ENCODE peak calls at places on chromosomes 7 and 10, in eight cellular contexts. X is ovary, U is sigmoid colon, L is gastrocnemius medialis, T is fibroblast of lung, I is spleen, C is A549, D is Peyer's patch. H is an unnamed sample. For H3K4me1, the result is how much of the 10 kb centered on the place peaks cover.

GRCh38 chr7:100568176-100568935 is 5.3 kb downstream of the SAP25 start:
- DNase-seq in X (no peak), U (no peak), L (no peak), T (no peak), I (peak), C (no peak), D (no peak), H (no peak)

GRCh38 chr7:55024776-55025175 is 6.0 kb downstream of the EGFR start:
- DNase-seq in X (no peak), U (no peak), L (no peak), T (peak), I (no peak), C (no peak), D (no peak), H (no peak)

GRCh38 chr7:42432644-42433043 is 195.6 kb upstream of the GLI3 start:
- DNase-seq in X (no peak), U (no peak), L (no peak), T (no peak), I (no peak), C (no peak), D (no peak), H (no peak)

GRCh38 chr10:58994226-58995057 is 182.0 kb upstream of the PHYHIPL start:
- DNase-seq in X (no peak), U (no peak), L (no peak), T (peak), I (no peak), C (peak), D (no peak), H (no peak)

GRCh38 chr7:157493017-157493416 is 156.2 kb downstream of the DNAJB6 start:
- DNase-seq in X (no peak), U (peak), L (no peak), T (no peak), I (no peak), C (no peak), D (no peak), H (no peak)

GRCh38 chr7:105768117-105768516 is 108.3 kb downstream of the ATXN7L1 start:
- DNase-seq in X (no peak), U (no peak), L (no peak), T (no peak), I (no peak), C (no peak), D (no peak), H (no peak)

GRCh38 chr7:156034397-156034796 is 222.1 kb upstream of the SHH start:
- DNase-seq in X (no peak), U (no peak), L (no peak), T (no peak), I (no peak), C (no peak), D (no peak), H (no peak)

GRCh38 chr7:105796365-105796764 is 80.0 kb downstream of the ATXN7L1 start:
- DNase-seq in X (no peak), U (no peak), L (no peak), T (peak), I (no peak), C (no peak), D (no peak), H (no peak)

GRCh38 chr7:43112941-43113621 is 634 bp downstream of the HECW1 start:
- DNase-seq in X (peak), U (peak), L (no peak), T (peak), I (no peak), C (peak), D (no peak), H (no peak)

GRCh38 chr7:84981038-84981601 is 205.7 kb downstream of the SEMA3D start:
- DNase-seq in X (no peak), U (no peak), L (no peak), T (no peak), I (no peak), C (no peak), D (no peak), H (no peak)

GRCh38 chr10:24278519-24278889 is 69.6 kb downstream of the KIAA1217 start:
- DNase-seq in X (no peak), U (no peak), L (no peak), T (no peak), I (no peak), C (no peak), D (no peak), H (no peak)

GRCh38 chr10:70461397-70462348 is 16.9 kb upstream of the PALD1 start:
- DNase-seq in X (peak), U (peak), L (peak), T (peak), I (no peak), C (peak), D (peak), H (no peak)

GRCh38 chr7:142432386-142432785 is 174.5 kb upstream of the PRSS58 start:
- DNase-seq in X (no peak), U (no peak), L (no peak), T (no peak), I (no peak), C (no peak), D (no peak), H (no peak)

GRCh38 chr10:74813371-74813770 is 13.0 kb upstream of the KAT6B start:
- DNase-seq in X (no peak), U (no peak), L (no peak), T (no peak), I (no peak), C (no peak), D (no peak), H (no peak)

GRCh38 chr7:15686209-15686956 is at the start of gene MEOX2:
- DNase-seq in X (peak), U (peak), L (peak), T (peak), I (no peak), C (peak), D (no peak), H (no peak)

GRCh38 chr10:113585949-113586348 is 33.1 kb downstream of the HABP2 start:
- DNase-seq in X (no peak), U (no peak), L (no peak), T (no peak), I (no peak), C (no peak), D (no peak), H (no peak)

GRCh38 chr7:159009951-159010350 is 134.7 kb downstream of the VIPR2 start:
- DNase-seq in X (no peak), U (peak), L (no peak), T (no peak), I (no peak), C (no peak), D (no peak), H (no peak)

GRCh38 chr10:78247821-78248220 is 214.2 kb downstream of the RPS24 start:
- DNase-seq in X (no peak), U (no peak), L (no peak), T (no peak), I (no peak), C (no peak), D (no peak), H (no peak)

GRCh38 chr10:32962541-32962940 is 4.5 kb upstream of the ITGB1 start:
- DNase-seq in X (no peak), U (no peak), L (no peak), T (no peak), I (no peak), C (no peak), D (no peak), H (no peak)

GRCh38 chr10:60048146-60048545 is 141.8 kb upstream of the CCDC6 start:
- DNase-seq in X (no peak), U (no peak), L (no peak), T (no peak), I (no peak), C (no peak), D (no peak), H (no peak)

GRCh38 chr7:139889186-139889871 is 60.3 kb downstream of the TBXAS1 start:
- DNase-seq in X (no peak), U (no peak), L (no peak), T (no peak), I (no peak), C (no peak), D (no peak), H (no peak)

GRCh38 chr10:13231190-13231589 is 3.0 kb downstream of the UCMA start:
- DNase-seq in X (no peak), U (peak), L (no peak), T (no peak), I (no peak), C (no peak), D (no peak), H (no peak)

GRCh38 chr7:90708841-90709317 is 112.8 kb downstream of the CDK14 start:
- DNase-seq in X (no peak), U (no peak), L (no peak), T (no peak), I (no peak), C (no peak), D (peak), H (no peak)

GRCh38 chr7:90709501-90710465 is 113.7 kb downstream of the CDK14 start:
- DNase-seq in X (peak), U (no peak), L (no peak), T (peak), I (no peak), C (no peak), D (peak), H (no peak)

GRCh38 chr7:90706067-90706716 is 110.1 kb downstream of the CDK14 start:
- DNase-seq in X (no peak), U (no peak), L (no peak), T (peak), I (no peak), C (no peak), D (no peak), H (no peak)

GRCh38 chr7:90713628-90714027 is 117.5 kb downstream of the CDK14 start:
- DNase-seq in X (no peak), U (no peak), L (no peak), T (no peak), I (no peak), C (no peak), D (no peak), H (no peak)

GRCh38 chr7:90710466-90710850 is 114.3 kb downstream of the CDK14 start:
- DNase-seq in X (no peak), U (no peak), L (no peak), T (no peak), I (no peak), C (no peak), D (no peak), H (no peak)
- H3K4me1 ChIP-seq in X (under half), U (under half), L (under half), T (under half), I (under half), C (under half), D (under half), H (under half)

GRCh38 chr10:43808136-43808535 is 159.5 kb upstream of the ZNF32 start:
- DNase-seq in X (no peak), U (no peak), L (no peak), T (no peak), I (no peak), C (no peak), D (no peak), H (no peak)
- H3K4me1 ChIP-seq in X (under half), U (under half), L (under half), T (under half), I (under half), C (under half), D (under half), H (half or more)

DNA sequence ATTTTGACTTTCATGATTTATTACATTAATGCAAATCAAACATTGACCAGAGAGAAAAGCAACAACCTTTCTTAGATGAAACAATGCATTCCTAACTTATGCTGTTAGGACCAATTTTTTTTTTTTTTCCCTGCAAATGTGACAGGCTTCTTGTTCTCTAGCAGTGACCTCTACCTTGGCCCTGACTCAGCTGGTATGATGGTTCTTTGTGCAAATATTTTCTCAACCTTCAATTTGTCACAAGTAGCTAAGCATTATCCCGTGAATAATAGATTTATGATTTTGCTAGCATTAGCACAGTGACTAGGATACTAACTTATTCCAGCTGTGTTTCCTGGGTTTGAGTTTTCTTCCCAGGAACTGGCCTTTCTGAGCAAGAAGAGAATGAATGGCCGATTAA is 64.9 kb downstream of the PPP1R9A start:
- DNase-seq in X (no peak), U (no peak), L (no peak), T (no peak), I (no peak), C (no peak), D (no peak), H (no peak)
- H3K4me1 ChIP-seq in X (under half), U (half or more), L (under half), T (under half), I (under half), C (half or more), D (under half), H (under half)

GRCh38 chr7:150629347-150629746 is 2.8 kb downstream of the GIMAP6 start:
- DNase-seq in X (no peak), U (no peak), L (no peak), T (no peak), I (no peak), C (no peak), D (no peak), H (no peak)
- H3K4me1 ChIP-seq in X (under half), U (under half), L (under half), T (under half), I (under half), C (under half), D (under half), H (under half)

DNA sequence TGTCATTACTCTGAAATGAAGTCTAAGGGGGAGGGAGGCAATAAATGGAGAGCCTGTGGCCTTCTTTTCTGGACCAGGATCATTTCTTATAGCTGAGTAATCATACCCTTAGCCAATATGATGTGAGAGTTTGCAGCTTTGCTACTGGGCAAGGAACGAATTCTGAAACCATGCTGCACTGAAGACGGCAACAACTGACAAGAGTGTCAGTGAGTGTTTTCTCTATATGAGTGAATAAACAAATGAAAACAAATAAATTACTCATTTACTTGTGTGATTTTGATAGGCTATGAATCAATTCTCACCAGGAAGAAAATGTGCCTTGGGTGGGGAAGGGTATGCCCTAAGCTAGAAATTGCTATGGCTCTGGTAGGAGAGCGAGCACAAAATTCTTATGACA is 79.4 kb upstream of the LRRN3 start:
- DNase-seq in X (no peak), U (no peak), L (no peak), T (no peak), I (no peak), C (no peak), D (no peak), H (no peak)
- H3K4me1 ChIP-seq in X (under half), U (under half), L (under half), T (under half), I (under half), C (under half), D (under half), H (under half)

GRCh38 chr7:2757904-2758672 is 70.1 kb downstream of the AMZ1 start:
- DNase-seq in X (peak), U (peak), L (no peak), T (peak), I (no peak), C (peak), D (no peak), H (no peak)
- H3K4me1 ChIP-seq in X (under half), U (half or more), L (under half), T (half or more), I (under half), C (under half), D (under half), H (half or more)

GRCh38 chr10:132555648-132556575 is 18.3 kb downstream of the INPP5A start:
- DNase-seq in X (peak), U (peak), L (no peak), T (no peak), I (peak), C (no peak), D (peak), H (no peak)
- H3K4me1 ChIP-seq in X (under half), U (half or more), L (under half), T (under half), I (under half), C (under half), D (under half), H (half or more)